ENCODE peak calls at places on chromosomes 11 and 22, in nine cellular contexts. One of them, this sample, is unnamed.
A peak's percentile ranks its signal among the peaks of the same experiment; 100 is the strongest.

GRCh38 chr11:72598901-72599300 is 75.3 kb downstream of the PDE2A start:
- DNase-seq in cardiac muscle cell: peak; percentile 63
- DNase-seq in PC-3: peak; percentile 33
- DNase-seq in heart right ventricle: peak; percentile 65
- DNase-seq in A673: no peak
- DNase-seq in GM23338: peak; percentile 79
- DNase-seq in psoas muscle: peak; percentile 70
- DNase-seq in WERI-Rb-1: peak; percentile 76
- DNase-seq in fibroblast of lung: peak; percentile 14
- DNase-seq in this sample: no peak

GRCh38 chr11:7869467-7869866 is 61.6 kb downstream of the OR10A6 start:
- DNase-seq in cardiac muscle cell: peak; percentile 12
- DNase-seq in PC-3: no peak
- DNase-seq in heart right ventricle: no peak
- DNase-seq in A673: no peak
- DNase-seq in GM23338: no peak
- DNase-seq in psoas muscle: no peak
- DNase-seq in WERI-Rb-1: no peak
- DNase-seq in fibroblast of lung: peak; percentile 27
- DNase-seq in this sample: no peak

GRCh38 chr11:18844753-18845367 is 53.3 kb upstream of the PTPN5 start:
- DNase-seq in cardiac muscle cell: peak; percentile 54
- DNase-seq in PC-3: peak; percentile 67
- DNase-seq in heart right ventricle: no peak
- DNase-seq in A673: peak; percentile 50
- DNase-seq in GM23338: peak; percentile 88
- DNase-seq in psoas muscle: no peak
- DNase-seq in WERI-Rb-1: no peak
- DNase-seq in fibroblast of lung: peak; percentile 30
- DNase-seq in this sample: peak; percentile 12

GRCh38 chr11:63670077-63670737 is 969 bp downstream of the ATL3 start:
- DNase-seq in cardiac muscle cell: peak; percentile 62
- DNase-seq in PC-3: peak; percentile 42
- DNase-seq in heart right ventricle: no peak
- DNase-seq in A673: peak; percentile 58
- DNase-seq in GM23338: no peak
- DNase-seq in psoas muscle: no peak
- DNase-seq in WERI-Rb-1: no peak
- DNase-seq in fibroblast of lung: no peak
- DNase-seq in this sample: no peak

GRCh38 chr11:129402196-129402595 is 26.5 kb downstream of the BARX2 start:
- DNase-seq in cardiac muscle cell: no peak
- DNase-seq in PC-3: no peak
- DNase-seq in heart right ventricle: no peak
- DNase-seq in A673: no peak
- DNase-seq in GM23338: no peak
- DNase-seq in psoas muscle: no peak
- DNase-seq in WERI-Rb-1: no peak
- DNase-seq in fibroblast of lung: no peak
- DNase-seq in this sample: no peak

GRCh38 chr11:9462806-9463537 is 2.2 kb downstream of the ZNF143 start:
- DNase-seq in cardiac muscle cell: peak; percentile 9
- DNase-seq in PC-3: peak; percentile 61
- DNase-seq in heart right ventricle: no peak
- DNase-seq in A673: no peak
- DNase-seq in GM23338: no peak
- DNase-seq in psoas muscle: no peak
- DNase-seq in WERI-Rb-1: no peak
- DNase-seq in fibroblast of lung: peak; percentile 42
- DNase-seq in this sample: no peak

GRCh38 chr11:8566613-8567210 is 27.3 kb downstream of the STK33 start:
- DNase-seq in cardiac muscle cell: peak; percentile 62
- DNase-seq in PC-3: peak; percentile 84
- DNase-seq in heart right ventricle: no peak
- DNase-seq in A673: peak; percentile 61
- DNase-seq in GM23338: peak; percentile 72
- DNase-seq in psoas muscle: no peak
- DNase-seq in WERI-Rb-1: no peak
- DNase-seq in fibroblast of lung: peak; percentile 34
- DNase-seq in this sample: peak; percentile 38

GRCh38 chr11:12213920-12214319 is 103.5 kb downstream of the MICAL2 start:
- DNase-seq in cardiac muscle cell: no peak
- DNase-seq in PC-3: peak; percentile 51
- DNase-seq in heart right ventricle: no peak
- DNase-seq in A673: no peak
- DNase-seq in GM23338: no peak
- DNase-seq in psoas muscle: no peak
- DNase-seq in WERI-Rb-1: no peak
- DNase-seq in fibroblast of lung: no peak
- DNase-seq in this sample: no peak

GRCh38 chr22:35008213-35008612 is 57.7 kb upstream of the ISX start:
- DNase-seq in cardiac muscle cell: no peak
- DNase-seq in PC-3: no peak
- DNase-seq in heart right ventricle: no peak
- DNase-seq in A673: no peak
- DNase-seq in GM23338: no peak
- DNase-seq in psoas muscle: no peak
- DNase-seq in WERI-Rb-1: no peak
- DNase-seq in fibroblast of lung: no peak
- DNase-seq in this sample: no peak

GRCh38 chr22:38203855-38204497 is 2.2 kb downstream of the MAFF start:
- DNase-seq in cardiac muscle cell: no peak
- DNase-seq in PC-3: peak; percentile 40
- DNase-seq in heart right ventricle: no peak
- DNase-seq in A673: no peak
- DNase-seq in GM23338: no peak
- DNase-seq in psoas muscle: no peak
- DNase-seq in WERI-Rb-1: no peak
- DNase-seq in fibroblast of lung: peak; percentile 65
- DNase-seq in this sample: no peak

GRCh38 chr22:50470491-50470890 is 4.3 kb downstream of the SBF1 start:
- DNase-seq in cardiac muscle cell: no peak
- DNase-seq in PC-3: no peak
- DNase-seq in heart right ventricle: no peak
- DNase-seq in A673: no peak
- DNase-seq in GM23338: no peak
- DNase-seq in psoas muscle: no peak
- DNase-seq in WERI-Rb-1: no peak
- DNase-seq in fibroblast of lung: no peak
- DNase-seq in this sample: no peak

GRCh38 chr22:48743601-48744282 is 1083.9 kb downstream of the BRD1 start:
- DNase-seq in cardiac muscle cell: no peak
- DNase-seq in PC-3: no peak
- DNase-seq in heart right ventricle: no peak
- DNase-seq in A673: no peak
- DNase-seq in GM23338: no peak
- DNase-seq in psoas muscle: no peak
- DNase-seq in WERI-Rb-1: no peak
- DNase-seq in fibroblast of lung: no peak
- DNase-seq in this sample: no peak

GRCh38 chr11:64710418-64711137 is 12.4 kb downstream of the NRXN2 start:
- DNase-seq in cardiac muscle cell: no peak
- DNase-seq in PC-3: peak; percentile 56
- DNase-seq in heart right ventricle: no peak
- DNase-seq in A673: no peak
- DNase-seq in GM23338: no peak
- DNase-seq in psoas muscle: no peak
- DNase-seq in WERI-Rb-1: no peak
- DNase-seq in fibroblast of lung: peak; percentile 31
- DNase-seq in this sample: no peak

GRCh38 chr11:64713031-64713780 is 9.8 kb downstream of the NRXN2 start:
- DNase-seq in cardiac muscle cell: peak; percentile 67
- DNase-seq in PC-3: no peak
- DNase-seq in heart right ventricle: no peak
- DNase-seq in A673: peak; percentile 51
- DNase-seq in GM23338: peak; percentile 55
- DNase-seq in psoas muscle: no peak
- DNase-seq in WERI-Rb-1: peak; percentile 72
- DNase-seq in fibroblast of lung: peak; percentile 41
- DNase-seq in this sample: no peak

DNA sequence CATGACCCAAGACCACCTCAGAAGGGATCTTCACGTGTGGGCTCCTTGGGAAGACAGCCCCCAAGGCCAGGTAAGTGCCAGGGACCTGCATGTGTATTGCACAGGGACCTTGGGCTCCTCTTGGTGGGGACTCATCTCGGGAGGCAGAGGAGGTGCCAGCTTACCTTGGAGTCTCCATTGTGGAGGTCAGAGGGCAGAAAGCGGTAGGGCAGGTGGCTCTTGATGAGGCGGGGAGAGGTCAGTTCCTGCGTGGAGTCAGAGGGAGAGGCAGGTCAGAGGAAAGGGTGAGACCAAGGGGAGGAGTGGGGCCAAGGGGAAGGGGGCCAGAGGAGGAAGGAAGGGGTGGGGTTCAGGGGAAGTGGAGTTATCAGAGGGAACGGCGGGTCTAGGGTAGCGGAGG is 22.5 kb downstream of the SULT4A1 start:
- DNase-seq in cardiac muscle cell: no peak
- DNase-seq in PC-3: no peak
- DNase-seq in heart right ventricle: no peak
- DNase-seq in A673: no peak
- DNase-seq in GM23338: no peak
- DNase-seq in psoas muscle: peak; percentile 28
- DNase-seq in WERI-Rb-1: no peak
- DNase-seq in fibroblast of lung: no peak
- DNase-seq in this sample: no peak
- TF ChIP-seq CTCF in cardiac muscle cell: no peak
- TF ChIP-seq CTCF in PC-3: no peak
- TF ChIP-seq CTCF in heart right ventricle: no peak
- TF ChIP-seq CTCF in A673: no peak
- TF ChIP-seq CTCF in GM23338: no peak
- TF ChIP-seq CTCF in psoas muscle: no peak
- TF ChIP-seq CTCF in WERI-Rb-1: no peak
- TF ChIP-seq CTCF in fibroblast of lung: no peak
- TF ChIP-seq CTCF in this sample: no peak

GRCh38 chr22:27284314-27284713 is 517.2 kb downstream of the MN1 start:
- DNase-seq in cardiac muscle cell: no peak
- DNase-seq in PC-3: no peak
- DNase-seq in heart right ventricle: no peak
- DNase-seq in A673: no peak
- DNase-seq in GM23338: no peak
- DNase-seq in psoas muscle: no peak
- DNase-seq in WERI-Rb-1: no peak
- DNase-seq in fibroblast of lung: no peak
- DNase-seq in this sample: no peak

GRCh38 chr22:27283714-27284113 is 517.8 kb downstream of the MN1 start:
- DNase-seq in cardiac muscle cell: no peak
- DNase-seq in PC-3: no peak
- DNase-seq in heart right ventricle: no peak
- DNase-seq in A673: no peak
- DNase-seq in GM23338: no peak
- DNase-seq in psoas muscle: no peak
- DNase-seq in WERI-Rb-1: no peak
- DNase-seq in fibroblast of lung: no peak
- DNase-seq in this sample: no peak

GRCh38 chr22:27274770-27275449 is 526.6 kb downstream of the MN1 start:
- DNase-seq in cardiac muscle cell: peak; percentile 76
- DNase-seq in PC-3: no peak
- DNase-seq in heart right ventricle: no peak
- DNase-seq in A673: no peak
- DNase-seq in GM23338: no peak
- DNase-seq in psoas muscle: no peak
- DNase-seq in WERI-Rb-1: no peak
- DNase-seq in fibroblast of lung: peak; percentile 66
- DNase-seq in this sample: no peak

GRCh38 chr22:27283240-27283639 is 518.3 kb downstream of the MN1 start:
- DNase-seq in cardiac muscle cell: no peak
- DNase-seq in PC-3: no peak
- DNase-seq in heart right ventricle: no peak
- DNase-seq in A673: no peak
- DNase-seq in GM23338: no peak
- DNase-seq in psoas muscle: no peak
- DNase-seq in WERI-Rb-1: no peak
- DNase-seq in fibroblast of lung: no peak
- DNase-seq in this sample: no peak

GRCh38 chr22:27278986-27279385 is 522.6 kb downstream of the MN1 start:
- DNase-seq in cardiac muscle cell: no peak
- DNase-seq in PC-3: peak; percentile 16
- DNase-seq in heart right ventricle: no peak
- DNase-seq in A673: no peak
- DNase-seq in GM23338: no peak
- DNase-seq in psoas muscle: no peak
- DNase-seq in WERI-Rb-1: no peak
- DNase-seq in fibroblast of lung: no peak
- DNase-seq in this sample: no peak
- H3K4me3 ChIP-seq in cardiac muscle cell: no peak overlapping the region
- H3K4me3 ChIP-seq in PC-3: no peak overlapping the region
- H3K4me3 ChIP-seq in heart right ventricle: no peak overlapping the region
- H3K4me3 ChIP-seq in A673: no peak overlapping the region
- H3K4me3 ChIP-seq in GM23338: no peak overlapping the region
- H3K4me3 ChIP-seq in psoas muscle: no peak overlapping the region
- H3K4me3 ChIP-seq in WERI-Rb-1: no peak overlapping the region
- H3K4me3 ChIP-seq in fibroblast of lung: no peak overlapping the region
- H3K4me3 ChIP-seq in this sample: no peak overlapping the region

GRCh38 chr11:131839326-131839725 is 468.9 kb downstream of the NTM start:
- DNase-seq in cardiac muscle cell: no peak
- DNase-seq in PC-3: no peak
- DNase-seq in heart right ventricle: no peak
- DNase-seq in A673: no peak
- DNase-seq in GM23338: no peak
- DNase-seq in psoas muscle: no peak
- DNase-seq in WERI-Rb-1: peak; percentile 28
- DNase-seq in fibroblast of lung: no peak
- DNase-seq in this sample: no peak

GRCh38 chr11:131838016-131838415 is 467.6 kb downstream of the NTM start:
- DNase-seq in cardiac muscle cell: no peak
- DNase-seq in PC-3: no peak
- DNase-seq in heart right ventricle: no peak
- DNase-seq in A673: no peak
- DNase-seq in GM23338: no peak
- DNase-seq in psoas muscle: no peak
- DNase-seq in WERI-Rb-1: no peak
- DNase-seq in fibroblast of lung: no peak
- DNase-seq in this sample: no peak

GRCh38 chr11:131840542-131840941 is 470.1 kb downstream of the NTM start:
- DNase-seq in cardiac muscle cell: no peak
- DNase-seq in PC-3: no peak
- DNase-seq in heart right ventricle: no peak
- DNase-seq in A673: no peak
- DNase-seq in GM23338: no peak
- DNase-seq in psoas muscle: no peak
- DNase-seq in WERI-Rb-1: no peak
- DNase-seq in fibroblast of lung: no peak
- DNase-seq in this sample: no peak

GRCh38 chr11:131841028-131841427 is 470.6 kb downstream of the NTM start:
- DNase-seq in cardiac muscle cell: no peak
- DNase-seq in PC-3: no peak
- DNase-seq in heart right ventricle: no peak
- DNase-seq in A673: no peak
- DNase-seq in GM23338: no peak
- DNase-seq in psoas muscle: no peak
- DNase-seq in WERI-Rb-1: no peak
- DNase-seq in fibroblast of lung: no peak
- DNase-seq in this sample: no peak

GRCh38 chr11:131837562-131837961 is 467.1 kb downstream of the NTM start:
- DNase-seq in cardiac muscle cell: no peak
- DNase-seq in PC-3: no peak
- DNase-seq in heart right ventricle: no peak
- DNase-seq in A673: no peak
- DNase-seq in GM23338: no peak
- DNase-seq in psoas muscle: no peak
- DNase-seq in WERI-Rb-1: no peak
- DNase-seq in fibroblast of lung: no peak
- DNase-seq in this sample: no peak
- TF ChIP-seq CTCF in cardiac muscle cell: no peak
- TF ChIP-seq CTCF in PC-3: no peak
- TF ChIP-seq CTCF in heart right ventricle: no peak
- TF ChIP-seq CTCF in A673: no peak
- TF ChIP-seq CTCF in GM23338: no peak
- TF ChIP-seq CTCF in psoas muscle: no peak
- TF ChIP-seq CTCF in WERI-Rb-1: no peak
- TF ChIP-seq CTCF in fibroblast of lung: no peak
- TF ChIP-seq CTCF in this sample: no peak

GRCh38 chr22:45318558-45319318 is 9.0 kb downstream of the FAM118A start:
- DNase-seq in cardiac muscle cell: peak; percentile 66
- DNase-seq in PC-3: no peak
- DNase-seq in heart right ventricle: no peak
- DNase-seq in A673: no peak
- DNase-seq in GM23338: peak; percentile 20
- DNase-seq in psoas muscle: no peak
- DNase-seq in WERI-Rb-1: no peak
- DNase-seq in fibroblast of lung: peak; percentile 69
- DNase-seq in this sample: no peak
- H3K4me3 ChIP-seq in cardiac muscle cell: no peak overlapping the region
- H3K4me3 ChIP-seq in PC-3: no peak overlapping the region
- H3K4me3 ChIP-seq in heart right ventricle: peak overlapping the region; percentile 11
- H3K4me3 ChIP-seq in A673: no peak overlapping the region
- H3K4me3 ChIP-seq in GM23338: no peak overlapping the region
- H3K4me3 ChIP-seq in psoas muscle: no peak overlapping the region
- H3K4me3 ChIP-seq in WERI-Rb-1: no peak overlapping the region
- H3K4me3 ChIP-seq in fibroblast of lung: peak overlapping the region; percentile 18
- H3K4me3 ChIP-seq in this sample: no peak overlapping the region